ENCODE peak calls at places on chromosomes 16 and 17, in four cellular contexts. One of them, this sample, is unnamed.

GRCh38 chr17:54194268-54194667 is 371.5 kb downstream of the KIF2B start:
- DNase-seq in NCI-H460: no peak
- DNase-seq in fibroblast of the aortic adventitia: no peak
- DNase-seq in A172: no peak
- DNase-seq in this sample: no peak

GRCh38 chr16:29804455-29805231 is 1.7 kb upstream of the MAZ start:
- DNase-seq in NCI-H460: no peak
- DNase-seq in fibroblast of the aortic adventitia: peak
- DNase-seq in A172: no peak
- DNase-seq in this sample: no peak

GRCh38 chr17:33871720-33872535 is 383.2 kb upstream of the CCL2 start:
- DNase-seq in NCI-H460: no peak
- DNase-seq in fibroblast of the aortic adventitia: no peak
- DNase-seq in A172: peak
- DNase-seq in this sample: peak

GRCh38 chr17:27558842-27559505 is 72.0 kb upstream of the LGALS9 start:
- DNase-seq in NCI-H460: no peak
- DNase-seq in fibroblast of the aortic adventitia: no peak
- DNase-seq in A172: no peak
- DNase-seq in this sample: no peak

GRCh38 chr17:56824503-56824902 is 9.2 kb downstream of the C17orf67 start:
- DNase-seq in NCI-H460: no peak
- DNase-seq in fibroblast of the aortic adventitia: no peak
- DNase-seq in A172: peak
- DNase-seq in this sample: no peak

GRCh38 chr16:50690177-50690576 is 3.2 kb upstream of the NOD2 start:
- DNase-seq in NCI-H460: no peak
- DNase-seq in fibroblast of the aortic adventitia: no peak
- DNase-seq in A172: no peak
- DNase-seq in this sample: no peak

GRCh38 chr16:86604436-86605220 is 26.3 kb downstream of the FOXL1 start:
- DNase-seq in NCI-H460: no peak
- DNase-seq in fibroblast of the aortic adventitia: no peak
- DNase-seq in A172: no peak
- DNase-seq in this sample: no peak

GRCh38 chr17:44912763-44913544 is 2.3 kb downstream of the GFAP start:
- DNase-seq in NCI-H460: no peak
- DNase-seq in fibroblast of the aortic adventitia: no peak
- DNase-seq in A172: no peak
- DNase-seq in this sample: no peak

GRCh38 chr16:17474572-17474971 is 3.8 kb upstream of the XYLT1 start:
- DNase-seq in NCI-H460: no peak
- DNase-seq in fibroblast of the aortic adventitia: no peak
- DNase-seq in A172: no peak
- DNase-seq in this sample: no peak

GRCh38 chr17:54919456-54919855 is 18.8 kb downstream of the TOM1L1 start:
- DNase-seq in NCI-H460: no peak
- DNase-seq in fibroblast of the aortic adventitia: no peak
- DNase-seq in A172: no peak
- DNase-seq in this sample: no peak

GRCh38 chr16:28254158-28254557 is 38.2 kb upstream of the SBK1 start:
- DNase-seq in NCI-H460: no peak
- DNase-seq in fibroblast of the aortic adventitia: no peak
- DNase-seq in A172: no peak
- DNase-seq in this sample: no peak

GRCh38 chr16:27748868-27749546 is 199.1 kb downstream of the KATNIP start:
- DNase-seq in NCI-H460: peak
- DNase-seq in fibroblast of the aortic adventitia: peak
- DNase-seq in A172: peak
- DNase-seq in this sample: peak

GRCh38 chr17:45927247-45927646 is 32.9 kb downstream of the MAPT start:
- DNase-seq in NCI-H460: no peak
- DNase-seq in fibroblast of the aortic adventitia: no peak
- DNase-seq in A172: no peak
- DNase-seq in this sample: no peak

GRCh38 chr17:79778504-79779087 is 648 bp downstream of the CBX2 start:
- DNase-seq in NCI-H460: no peak
- DNase-seq in fibroblast of the aortic adventitia: no peak
- DNase-seq in A172: peak
- DNase-seq in this sample: no peak

GRCh38 chr16:24852281-24852721 is 6.5 kb downstream of the SLC5A11 start:
- DNase-seq in NCI-H460: no peak
- DNase-seq in fibroblast of the aortic adventitia: no peak
- DNase-seq in A172: no peak
- DNase-seq in this sample: no peak

GRCh38 chr16:48335961-48336360 is 49.3 kb downstream of the SIAH1 start:
- DNase-seq in NCI-H460: no peak
- DNase-seq in fibroblast of the aortic adventitia: peak
- DNase-seq in A172: peak
- DNase-seq in this sample: no peak

GRCh38 chr17:35432176-35433074 is at the start of gene SLFN12:
- DNase-seq in NCI-H460: no peak
- DNase-seq in fibroblast of the aortic adventitia: peak
- DNase-seq in A172: peak
- DNase-seq in this sample: peak

GRCh38 chr17:45235071-45236001 is 13.7 kb downstream of the FMNL1 start:
- DNase-seq in NCI-H460: no peak
- DNase-seq in fibroblast of the aortic adventitia: peak
- DNase-seq in A172: peak
- DNase-seq in this sample: peak

GRCh38 chr17:56206351-56206750 is 53.1 kb downstream of the ANKFN1 start:
- DNase-seq in NCI-H460: no peak
- DNase-seq in fibroblast of the aortic adventitia: no peak
- DNase-seq in A172: no peak
- DNase-seq in this sample: no peak

GRCh38 chr16:2836646-2837508 is 6.8 kb downstream of the ZG16B start:
- DNase-seq in NCI-H460: no peak
- DNase-seq in fibroblast of the aortic adventitia: peak
- DNase-seq in A172: peak
- DNase-seq in this sample: no peak

GRCh38 chr16:54342001-54342776 is 55.6 kb upstream of the IRX3 start:
- DNase-seq in NCI-H460: no peak
- DNase-seq in fibroblast of the aortic adventitia: peak
- DNase-seq in A172: no peak
- DNase-seq in this sample: no peak

GRCh38 chr16:17312100-17312732 is 158.5 kb downstream of the XYLT1 start:
- DNase-seq in NCI-H460: no peak
- DNase-seq in fibroblast of the aortic adventitia: no peak
- DNase-seq in A172: no peak
- DNase-seq in this sample: peak

GRCh38 chr16:57640185-57640584 is 11.8 kb downstream of the ADGRG1 start:
- DNase-seq in NCI-H460: no peak
- DNase-seq in fibroblast of the aortic adventitia: no peak
- DNase-seq in A172: no peak
- DNase-seq in this sample: no peak

This sample was measured in LoVo.